ENCODE peak calls at places on chromosomes 1 and 21, in four cellular contexts. K is endothelial cell of umbilical vein, F is IMR-90, W is K562. A is an unnamed sample. For H3K9me1 and H3K4me1, the result is how much of the 10 kb centered on the place peaks cover.

GRCh38 chr21:15894596-15894995 is 164.8 kb downstream of the USP25 start:
- DNase-seq in K (peak), F (peak), W (no peak), A (no peak)

GRCh38 chr1:207993477-207994445 is 82.8 kb upstream of the CD34 start:
- DNase-seq in W (peak), K (no peak), F (no peak), A (no peak)

GRCh38 chr21:45117314-45117713 is 42.9 kb downstream of the ADARB1 start:
- DNase-seq in W (no peak), K (no peak), F (no peak), A (no peak)

GRCh38 chr1:156146006-156146748 is 7.2 kb upstream of the SEMA4A start:
- DNase-seq in F (peak), K (peak), W (peak), A (no peak)

GRCh38 chr1:202023033-202023433 is 12.6 kb downstream of the ELF3 start:
- DNase-seq in F (no peak), K (no peak), W (no peak), A (peak)

GRCh38 chr21:44947111-44947929 is 7.5 kb downstream of the SLX9 start:
- DNase-seq in W (no peak), F (no peak), K (no peak), A (no peak)

GRCh38 chr1:177937931-177938330 is 31.9 kb downstream of the SEC16B start:
- DNase-seq in F (peak), W (no peak), K (no peak), A (no peak)

GRCh38 chr21:45421846-45422775 is 17.1 kb downstream of the COL18A1 start:
- DNase-seq in K (no peak), F (no peak), W (no peak), A (no peak)

GRCh38 chr1:155909894-155910293 is 1.3 kb downstream of the RIT1 start:
- DNase-seq in W (no peak), F (peak), K (peak), A (no peak)

GRCh38 chr1:26360051-26360806 is 6.3 kb upstream of the CRYBG2 start:
- DNase-seq in K (no peak), F (no peak), W (no peak), A (no peak)

GRCh38 chr1:36787312-36787711 is 247.0 kb downstream of the GRIK3 start:
- DNase-seq in W (no peak), K (no peak), F (no peak), A (no peak)

GRCh38 chr1:239527046-239527693 is 140.8 kb downstream of the CHRM3 start:
- DNase-seq in F (no peak), K (no peak), W (no peak), A (no peak)

GRCh38 chr21:31872452-31873274 is at the start of gene HUNK:
- DNase-seq in W (no peak), F (peak), K (no peak), A (no peak)

GRCh38 chr21:31873696-31874599 is 1.1 kb downstream of the HUNK start:
- DNase-seq in F (peak), W (peak), K (no peak), A (no peak)

GRCh38 chr21:31872072-31872451 is 758 bp upstream of the HUNK start:
- DNase-seq in W (no peak), F (no peak), K (no peak), A (no peak)

GRCh38 chr21:31874817-31875216 is 2.0 kb downstream of the HUNK start:
- DNase-seq in K (no peak), F (no peak), W (no peak), A (no peak)

DNA sequence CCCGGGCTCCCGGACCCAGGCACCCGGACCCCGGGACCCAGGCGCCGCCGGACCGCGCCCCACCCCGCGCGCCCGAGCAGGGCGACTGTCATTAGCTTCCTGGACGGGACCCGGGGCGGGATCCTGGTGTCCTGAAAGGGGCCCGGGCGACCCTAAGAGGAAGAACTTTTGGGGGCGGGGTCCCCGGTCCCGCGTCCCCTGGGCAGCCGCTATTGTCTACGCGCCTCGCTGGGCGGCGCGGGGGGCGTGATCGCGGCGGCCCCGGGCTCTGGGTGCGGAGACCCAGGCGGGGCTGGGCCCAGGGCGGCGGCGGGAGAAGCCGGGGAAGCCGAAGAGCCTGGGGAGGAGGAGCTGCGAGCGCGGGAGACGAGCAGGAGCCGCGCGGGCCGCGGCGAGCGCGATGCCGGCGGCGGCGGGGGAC is 465 bp downstream of the HUNK start:
- DNase-seq in W (no peak), K (no peak), F (no peak), A (no peak)
- H3K9me1 ChIP-seq in W (under half), K (under half), F (under half), A (under half)

GRCh38 chr1:2515763-2516080 is 10.7 kb downstream of the PANK4 start:
- DNase-seq in F (no peak), W (no peak), K (no peak), A (no peak)

GRCh38 chr1:2516946-2517345 is 9.4 kb downstream of the PANK4 start:
- DNase-seq in F (no peak), W (no peak), K (no peak), A (no peak)

GRCh38 chr1:2513939-2514650 is 12.3 kb downstream of the PANK4 start:
- DNase-seq in K (no peak), W (no peak), F (no peak), A (no peak)

GRCh38 chr1:2516124-2516523 is 10.3 kb downstream of the PANK4 start:
- DNase-seq in K (no peak), F (no peak), W (no peak), A (no peak)

DNA sequence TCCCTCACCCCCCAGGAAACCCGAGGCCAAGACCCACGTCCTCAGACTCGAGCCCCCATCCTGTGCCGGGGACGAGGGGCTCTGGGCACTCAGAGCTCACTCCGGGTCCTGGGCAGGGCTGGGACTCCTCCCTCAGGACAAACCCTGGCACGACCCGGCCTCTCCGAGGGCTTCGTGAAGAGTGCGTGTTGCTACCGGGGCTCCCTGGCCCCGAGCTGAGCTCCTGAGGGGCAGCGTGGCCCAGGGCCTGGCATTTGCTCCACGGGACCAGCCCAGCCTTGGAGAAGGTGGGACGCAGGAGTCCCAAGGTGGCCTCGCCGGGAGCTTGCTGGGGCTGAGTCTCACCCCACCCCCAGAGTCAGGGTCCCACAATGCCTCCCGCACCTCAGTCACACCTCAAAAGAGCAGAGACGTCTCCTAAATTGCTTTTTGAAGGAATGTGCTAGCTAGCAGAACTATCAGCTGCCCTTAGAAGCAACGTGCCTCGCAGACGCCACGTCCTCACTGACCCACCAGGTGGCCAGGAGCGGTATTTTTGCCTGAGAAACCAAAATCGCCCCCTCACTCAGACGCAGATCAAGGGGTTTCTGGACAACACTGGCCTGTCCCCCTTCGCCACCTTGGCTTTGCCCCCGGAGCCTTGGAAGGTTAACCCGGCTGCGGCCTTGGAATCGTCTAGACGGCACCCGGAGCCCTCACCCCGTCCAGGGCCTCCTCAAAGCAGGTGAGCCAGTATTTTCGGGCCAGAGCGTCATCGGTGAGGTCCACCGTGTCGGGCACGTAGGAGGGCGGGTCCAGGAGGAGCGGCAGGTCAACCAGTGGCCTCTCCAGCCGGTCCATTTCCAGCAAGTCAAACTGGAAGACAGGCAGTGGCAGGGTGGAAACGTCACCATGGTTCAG is 11.3 kb downstream of the PANK4 start:
- DNase-seq in F (no peak), W (no peak), K (no peak), A (no peak)
- H3K4me1 ChIP-seq in F (under half), W (under half), K (under half), A (under half)

GRCh38 chr1:169111472-169111871 is 5.0 kb downstream of the ATP1B1 start:
- DNase-seq in F (no peak), K (no peak), W (no peak), A (no peak)

GRCh38 chr1:169110691-169111447 is 4.4 kb downstream of the ATP1B1 start:
- DNase-seq in K (peak), W (no peak), F (peak), A (no peak)

GRCh38 chr1:169108897-169109560 is 2.5 kb downstream of the ATP1B1 start:
- DNase-seq in K (no peak), W (no peak), F (peak), A (no peak)

GRCh38 chr1:169109561-169110134 is 3.2 kb downstream of the ATP1B1 start:
- DNase-seq in F (peak), W (no peak), K (peak), A (no peak)

GRCh38 chr1:169110265-169110664 is 3.8 kb downstream of the ATP1B1 start:
- DNase-seq in W (no peak), F (no peak), K (peak), A (no peak)
- H3K9ac ChIP-seq in W (no peak), F (peak), K (peak), A (peak)

DNA sequence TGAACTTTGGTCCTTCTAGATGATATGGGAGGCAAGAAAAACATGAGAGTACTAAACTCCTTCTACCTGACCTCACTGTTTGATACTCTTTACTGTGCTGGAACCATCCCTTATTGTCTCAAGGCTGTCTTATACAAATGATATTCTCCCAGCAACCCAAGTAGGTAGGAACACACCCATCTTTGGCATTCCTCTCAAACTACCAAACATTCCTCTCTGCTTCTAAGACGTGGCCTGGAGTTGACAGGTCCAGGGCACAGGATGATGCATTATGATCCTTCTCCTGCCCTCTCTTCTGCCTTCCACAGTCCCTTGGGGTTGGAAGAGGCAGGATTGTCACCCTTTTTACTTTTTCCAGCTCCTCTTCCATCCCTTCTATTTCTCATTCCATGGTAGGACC is 90.5 kb downstream of the SPATA17 start:
- DNase-seq in K (no peak), W (no peak), F (no peak), A (no peak)
- H3K9me1 ChIP-seq in K (under half), W (under half), F (under half), A (under half)

DNA sequence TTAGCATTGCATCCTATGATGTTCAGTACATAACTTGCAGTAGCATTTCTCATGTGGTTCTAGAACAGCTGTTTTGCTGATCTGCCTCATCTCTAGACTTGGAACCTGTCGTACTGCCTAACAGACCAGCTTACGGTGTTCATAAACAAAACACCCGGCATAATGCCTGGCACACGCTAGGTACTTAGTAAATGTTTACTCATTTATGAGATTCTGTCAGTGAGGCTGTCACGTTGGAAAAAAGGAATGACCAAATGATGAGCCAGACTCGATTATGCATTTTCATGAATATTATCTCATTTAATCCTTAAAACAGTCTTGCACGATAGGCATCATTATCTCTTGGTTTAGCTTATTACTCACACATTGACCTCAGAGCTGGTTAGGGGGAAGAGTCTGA is 46.4 kb downstream of the CACHD1 start:
- DNase-seq in W (no peak), K (no peak), F (no peak), A (peak)
- H3K4me1 ChIP-seq in W (under half), K (under half), F (under half), A (under half)

GRCh38 chr1:176656257-176656995 is 193.5 kb downstream of the PAPPA2 start:
- DNase-seq in W (no peak), K (no peak), F (peak), A (no peak)
- H3K9ac ChIP-seq in W (no peak), K (no peak), F (no peak), A (no peak)

GRCh38 chr21:14678987-14679574 is 133.0 kb upstream of the SAMSN1 start:
- DNase-seq in F (no peak), K (no peak), W (no peak), A (no peak)

GRCh38 chr21:14677023-14677422 is 130.9 kb upstream of the SAMSN1 start:
- DNase-seq in W (no peak), K (no peak), F (no peak), A (no peak)

GRCh38 chr21:14673649-14674048 is 127.5 kb upstream of the SAMSN1 start:
- DNase-seq in K (no peak), F (no peak), W (peak), A (no peak)

GRCh38 chr21:14677639-14678179 is 131.6 kb upstream of the SAMSN1 start:
- DNase-seq in K (no peak), W (peak), F (no peak), A (no peak)

DNA sequence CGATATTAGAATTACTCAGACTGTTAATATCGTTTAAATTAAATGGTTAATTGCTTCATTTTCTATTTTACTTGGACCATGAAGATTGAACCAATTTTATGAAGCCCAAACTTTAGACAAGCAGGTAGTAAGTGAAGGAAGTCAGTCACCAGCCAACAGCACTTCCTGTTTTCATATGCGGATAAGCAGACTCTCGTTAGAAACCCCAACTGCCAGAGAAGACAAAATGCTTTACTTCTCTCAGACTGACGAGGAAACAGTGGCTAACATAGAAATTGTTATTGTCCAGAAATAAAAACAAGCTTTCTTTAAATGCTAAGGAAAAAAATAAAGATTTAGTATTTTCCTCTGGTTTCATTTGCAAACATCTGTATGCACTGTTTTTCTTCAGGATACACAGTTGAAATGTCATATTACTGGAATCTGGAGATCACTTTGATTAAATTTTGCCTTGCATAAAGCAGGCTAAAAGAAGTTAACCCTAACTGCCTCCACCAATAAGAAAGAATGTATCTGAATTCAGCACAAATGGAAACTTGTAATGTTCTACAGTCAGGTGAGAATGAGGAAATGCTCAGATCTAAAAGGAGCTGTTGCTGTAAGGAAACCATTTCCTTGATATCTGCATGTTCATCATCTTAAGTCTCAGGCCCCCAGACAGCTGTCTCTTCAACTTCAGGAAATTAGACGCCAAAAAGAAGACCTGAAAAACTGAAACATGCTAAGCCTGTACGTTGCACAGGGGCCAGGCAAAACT is 129.8 kb upstream of the SAMSN1 start:
- DNase-seq in W (no peak), K (peak), F (no peak), A (no peak)
- H3K9me1 ChIP-seq in W (under half), K (under half), F (under half), A (under half)

A was measured in keratinocyte.